ENCODE peak calls at places on chromosomes 12 and 14, in seven cellular contexts. K is progenitor cell of endocrine pancreas, U is OCI-LY7, W is endothelial cell, E is ascending aorta, L is Peyer's patch, Q is K562. X is an unnamed sample.

GRCh38 chr12:10372534-10372931 is 17.3 kb downstream of the KLRK1 start:
- DNase-seq in K (no peak), E (no peak), L (peak), U (no peak), W (no peak), Q (no peak), X (peak)

GRCh38 chr12:26524862-26525465 is 308.0 kb downstream of the ITPR2 start:
- DNase-seq in W (no peak), L (peak), U (peak), Q (peak), K (no peak), E (no peak), X (peak)

GRCh38 chr12:42143401-42144173 is 1.1 kb downstream of the GXYLT1 start:
- DNase-seq in Q (no peak), U (peak), K (no peak), W (no peak), E (no peak), L (no peak), X (no peak)

GRCh38 chr14:70622111-70622712 is 19.5 kb upstream of the TTC9 start:
- DNase-seq in K (peak), W (peak), L (peak), U (peak), E (no peak), Q (peak), X (peak)

GRCh38 chr12:59164991-59165718 is 244.9 kb upstream of the LRIG3 start:
- DNase-seq in U (peak), L (no peak), E (no peak), W (no peak), Q (peak), K (no peak), X (no peak)

GRCh38 chr14:22545842-22546721 is 42.9 kb downstream of the DAD1 start:
- DNase-seq in U (no peak), L (no peak), W (peak), Q (no peak), K (no peak), E (no peak), X (peak)

GRCh38 chr14:100850841-100851585 is 25.1 kb downstream of the MEG3 start:
- DNase-seq in Q (peak), E (no peak), L (peak), K (no peak), U (peak), W (peak), X (peak)

GRCh38 chr14:79016828-79017505 is 846.8 kb downstream of the NRXN3 start:
- DNase-seq in E (no peak), L (no peak), U (no peak), K (no peak), Q (no peak), W (no peak), X (no peak)

GRCh38 chr12:52423661-52424503 is 10.3 kb downstream of the KRT75 start:
- DNase-seq in L (no peak), E (no peak), W (peak), U (no peak), K (no peak), Q (no peak), X (no peak)

GRCh38 chr14:50619569-50620141 is 48.5 kb downstream of the SAV1 start:
- DNase-seq in Q (peak), L (no peak), W (no peak), U (peak), E (no peak), K (no peak), X (no peak)

GRCh38 chr12:117188121-117188665 is 2.1 kb downstream of the FBXO21 start:
- DNase-seq in U (no peak), L (no peak), E (no peak), W (no peak), K (no peak), Q (no peak), X (no peak)

GRCh38 chr14:94177806-94178205 is 3.7 kb downstream of the PPP4R4 start:
- DNase-seq in K (no peak), U (no peak), L (no peak), Q (no peak), E (no peak), W (no peak), X (no peak)

GRCh38 chr14:61584258-61584657 is 111.1 kb upstream of the HIF1A start:
- DNase-seq in U (no peak), E (no peak), K (no peak), L (no peak), W (no peak), Q (no peak), X (no peak)

GRCh38 chr12:29769162-29769820 is 14.5 kb downstream of the TMTC1 start:
- DNase-seq in W (no peak), K (no peak), L (no peak), U (no peak), E (no peak), Q (no peak), X (no peak)

GRCh38 chr12:104555650-104556049 is 98.9 kb downstream of the CHST11 start:
- DNase-seq in W (no peak), Q (no peak), U (no peak), L (no peak), E (no peak), K (no peak), X (no peak)

GRCh38 chr12:452667-453210 is 7.0 kb upstream of the B4GALNT3 start:
- DNase-seq in U (peak), Q (no peak), E (no peak), W (no peak), L (no peak), K (no peak), X (peak)

GRCh38 chr14:95765016-95765415 is 51.1 kb upstream of the TCL1A start:
- DNase-seq in Q (no peak), U (no peak), L (no peak), W (no peak), K (no peak), E (no peak), X (no peak)

GRCh38 chr14:71050227-71050823 is 143.1 kb downstream of the PCNX1 start:
- DNase-seq in Q (no peak), K (no peak), E (no peak), L (no peak), W (no peak), U (peak), X (no peak)

GRCh38 chr12:117356048-117356447 is 5.4 kb downstream of the NOS1 start:
- DNase-seq in E (no peak), U (no peak), Q (no peak), W (no peak), L (no peak), K (no peak), X (no peak)

GRCh38 chr12:33438890-33439586 is 581 bp downstream of the SYT10 start:
- DNase-seq in Q (peak), W (peak), L (no peak), E (no peak), U (no peak), K (peak), X (no peak)

GRCh38 chr12:1593232-1594044 is 943 bp downstream of the FBXL14 start:
- DNase-seq in Q (peak), U (peak), E (no peak), W (peak), L (peak), K (peak), X (peak)

GRCh38 chr12:107057071-107057834 is 36.1 kb downstream of the CRY1 start:
- DNase-seq in W (no peak), K (no peak), Q (no peak), E (no peak), L (no peak), U (no peak), X (no peak)

GRCh38 chr12:106416273-106416672 is 58.7 kb downstream of the POLR3B start:
- DNase-seq in E (no peak), U (no peak), Q (no peak), L (no peak), K (no peak), W (no peak), X (no peak)

GRCh38 chr12:6765048-6765633 is 1.0 kb upstream of the PTMS start:
- DNase-seq in E (no peak), U (no peak), L (no peak), W (no peak), Q (peak), K (no peak), X (no peak)

GRCh38 chr12:88185988-88186387 is 43.9 kb downstream of the TMTC3 start:
- DNase-seq in W (no peak), Q (no peak), E (no peak), K (no peak), L (no peak), U (no peak), X (no peak)

GRCh38 chr14:32417956-32418552 is 89.0 kb downstream of the AKAP6 start:
- DNase-seq in L (peak), E (no peak), W (no peak), U (no peak), Q (peak), K (no peak), X (no peak)

GRCh38 chr12:112928978-112929377 is 9.3 kb upstream of the OAS3 start:
- DNase-seq in K (no peak), L (no peak), Q (no peak), E (no peak), W (no peak), U (no peak), X (no peak)
- TF ChIP-seq CTCF in K (no peak), L (no peak), Q (no peak), E (no peak), W (no peak), U (peak), X (no peak)

DNA sequence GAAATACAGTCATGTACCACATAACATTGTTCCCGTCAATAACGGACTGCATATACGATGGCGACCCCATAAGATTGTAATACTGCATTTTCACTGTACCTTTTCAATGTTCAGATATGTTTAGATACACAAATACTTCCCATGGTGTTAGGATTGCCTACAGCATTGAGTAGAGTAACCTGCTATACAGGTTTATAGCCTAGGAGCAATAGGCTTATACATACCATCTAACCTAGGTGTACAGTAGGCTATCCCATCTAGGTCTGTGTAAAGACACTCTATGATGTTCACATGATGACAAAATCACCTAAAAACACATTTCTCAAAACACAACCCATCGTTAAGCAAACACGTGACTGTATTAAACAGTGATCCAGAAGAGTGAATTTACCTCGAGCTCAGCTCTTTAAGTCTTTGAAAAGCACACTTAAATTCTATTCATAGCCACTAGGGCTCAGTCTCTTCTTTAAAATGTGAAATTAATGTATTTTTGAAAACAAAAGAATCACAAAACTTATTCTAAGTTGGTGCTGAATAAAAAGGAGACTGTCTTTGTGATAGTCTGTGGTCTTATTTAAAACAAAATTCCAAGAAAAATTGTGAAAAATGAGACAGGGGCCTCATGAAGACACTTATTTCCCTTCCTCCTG is 239.1 kb upstream of the ARID2 start:
- DNase-seq in U (no peak), E (no peak), W (no peak), K (no peak), L (no peak), Q (no peak), X (no peak)
- TF ChIP-seq CTCF in U (peak), E (no peak), W (no peak), K (no peak), L (no peak), Q (no peak), X (no peak)

GRCh38 chr12:98955284-98955683 is 310.2 kb downstream of the APAF1 start:
- DNase-seq in K (no peak), W (peak), Q (peak), E (no peak), L (no peak), U (peak), X (peak)
- TF ChIP-seq CTCF in K (peak), W (peak), Q (peak), E (no peak), L (no peak), U (peak), X (no peak)

GRCh38 chr12:130826151-130826801 is 12.8 kb downstream of the STX2 start:
- DNase-seq in K (no peak), Q (peak), E (no peak), L (peak), W (peak), U (peak), X (peak)
- TF ChIP-seq CTCF in K (peak), Q (peak), E (peak), L (peak), W (peak), U (peak), X (peak)

GRCh38 chr14:68782091-68782981 is 10.5 kb downstream of the ZFP36L1 start:
- DNase-seq in E (no peak), U (no peak), K (no peak), W (no peak), L (peak), Q (peak), X (peak)
- TF ChIP-seq CTCF in E (no peak), U (no peak), K (no peak), W (no peak), L (no peak), Q (no peak), X (no peak)

X was measured in activated CD8-positive, alpha-beta T cell treated with anti-CD3 and anti-CD28 coated beads for 36 hours.